ENCODE peak calls at places on chromosome 4, in six cellular contexts. P is NCI-H69; C is body of pancreas; D is neural crest cell; X is activated T-cell treated with anti-CD3 and anti-CD28 coated beads, Interleukin-2, amount 50 U/mL, for 72 hours; U is activated CD4-positive, alpha-beta T cell treated with anti-CD3 and anti-CD28 coated beads, Interleukin-2, amount 10 ng/mL, durations not matched to agents 7 days and 5 days. E is an unnamed sample.

GRCh38 chr4:40937140-40937725 is 187.5 kb downstream of the NSUN7 start:
- DNase-seq in D (no peak), C (no peak), X (no peak), P (no peak), U (no peak), E (no peak)

GRCh38 chr4:56042225-56042624 is 93.5 kb downstream of the CEP135 start:
- DNase-seq in C (no peak), X (no peak), P (no peak), D (no peak), U (no peak), E (no peak)

GRCh38 chr4:37983951-37984350 is 23.8 kb downstream of the PTTG2 start:
- DNase-seq in P (no peak), X (no peak), D (no peak), C (no peak), U (no peak), E (no peak)

GRCh38 chr4:142817442-142817841 is 28.7 kb downstream of the INPP4B start:
- DNase-seq in P (no peak), X (peak), D (no peak), C (peak), U (peak), E (peak)

GRCh38 chr4:25769251-25769650 is 93.5 kb downstream of the SEL1L3 start:
- DNase-seq in P (no peak), D (no peak), X (no peak), U (no peak), C (no peak), E (no peak)

GRCh38 chr4:67393699-67394281 is 151.5 kb downstream of the CENPC start:
- DNase-seq in X (peak), C (peak), U (peak), P (peak), D (peak), E (no peak)

GRCh38 chr4:86019906-86020305 is 339.9 kb downstream of the MAPK10 start:
- DNase-seq in U (no peak), X (no peak), C (no peak), P (no peak), D (no peak), E (no peak)

GRCh38 chr4:13821522-13821921 is 194.0 kb upstream of the BOD1L1 start:
- DNase-seq in X (no peak), P (no peak), C (no peak), D (no peak), U (no peak), E (no peak)

GRCh38 chr4:740656-741282 is 35.1 kb downstream of the PCGF3 start:
- DNase-seq in C (no peak), U (no peak), P (no peak), X (no peak), D (no peak), E (no peak)

GRCh38 chr4:8609406-8609805 is 16.8 kb downstream of the CPZ start:
- DNase-seq in U (no peak), X (no peak), P (peak), D (no peak), C (no peak), E (no peak)